ENCODE peak calls at places on chromosome 11, in six cellular contexts. U is uterus; B is breast epithelium; L is Calu3; I is IMR-90; H is CD8-positive, alpha-beta T cell. J is an unnamed sample.

GRCh38 chr11:34342008-34342533 is 15.7 kb downstream of the ABTB2 start:
- DNase-seq in L (no peak), I (peak; percentile 38), U (no peak), B (peak; percentile 26), H (no peak), J (no peak)

GRCh38 chr11:85299247-85299646 is 327.9 kb downstream of the DLG2 start:
- DNase-seq in U (no peak), L (no peak), B (no peak), I (no peak), H (no peak), J (no peak)

GRCh38 chr11:57349491-57350274 is 11.5 kb downstream of the P2RX3 start:
- DNase-seq in B (no peak), U (peak; percentile 59), H (peak; percentile 69), I (peak; percentile 33), L (peak; percentile 71), J (peak; percentile 86)

GRCh38 chr11:91158901-91159537 is 936.2 kb upstream of the CHORDC1 start:
- DNase-seq in U (no peak), H (no peak), B (no peak), L (no peak), I (peak; percentile 25), J (no peak)

GRCh38 chr11:27204527-27204926 is 158.5 kb downstream of the CCDC34 start:
- DNase-seq in B (no peak), L (peak; percentile 51), H (no peak), I (no peak), U (no peak), J (no peak)

GRCh38 chr11:66844496-66845142 is 1.4 kb downstream of the RCE1 start:
- DNase-seq in I (no peak), B (peak; percentile 20), H (no peak), U (no peak), L (no peak), J (no peak)

GRCh38 chr11:111775024-111775710 is 9.0 kb upstream of the PPP2R1B start:
- DNase-seq in H (no peak), B (no peak), L (no peak), I (peak; percentile 50), U (no peak), J (no peak)

GRCh38 chr11:109668973-109669634 is 247.1 kb downstream of the C11orf87 start:
- DNase-seq in B (no peak), I (peak; percentile 1), L (no peak), H (no peak), U (no peak), J (no peak)

GRCh38 chr11:120125005-120125404 is 12.9 kb downstream of the TRIM29 start:
- DNase-seq in L (no peak), U (no peak), H (no peak), B (peak; percentile 69), I (peak; percentile 25), J (no peak)

GRCh38 chr11:91823252-91823830 is 401.3 kb upstream of the FAT3 start:
- DNase-seq in I (no peak), L (no peak), U (no peak), H (no peak), B (no peak), J (no peak)

GRCh38 chr11:30710216-30710615 is 124.1 kb upstream of the MPPED2 start:
- DNase-seq in H (no peak), I (no peak), L (no peak), B (no peak), U (no peak), J (no peak)

GRCh38 chr11:117037279-117037951 is 60.8 kb downstream of the SIK3 start:
- DNase-seq in L (no peak), H (no peak), B (no peak), I (no peak), U (no peak), J (no peak)

GRCh38 chr11:103624708-103625623 is 411.5 kb upstream of the DDI1 start:
- DNase-seq in U (no peak), I (peak; percentile 98), L (no peak), B (no peak), H (no peak), J (no peak)

GRCh38 chr11:71406681-71407080 is 41.5 kb downstream of the DHCR7 start:
- DNase-seq in U (no peak), L (no peak), B (no peak), I (no peak), H (no peak), J (no peak)

GRCh38 chr11:131025020-131025419 is 108.7 kb upstream of the SNX19 start:
- DNase-seq in I (peak; percentile 72), B (no peak), U (no peak), H (no peak), L (no peak), J (no peak)

GRCh38 chr11:19890308-19890707 is 177.7 kb downstream of the NAV2 start:
- DNase-seq in I (peak; percentile 88), L (no peak), H (no peak), U (no peak), B (no peak), J (no peak)

GRCh38 chr11:14583252-14584105 is 60.1 kb upstream of the PDE3B start:
- DNase-seq in H (no peak), B (no peak), U (no peak), L (peak; percentile 10), I (no peak), J (no peak)

GRCh38 chr11:9982796-9983579 is 311.0 kb downstream of the SBF2 start:
- DNase-seq in U (no peak), I (peak; percentile 40), H (no peak), L (peak; percentile 39), B (no peak), J (no peak)

GRCh38 chr11:58711832-58712231 is 19.9 kb downstream of the GLYAT start:
- DNase-seq in H (no peak), L (no peak), I (no peak), U (no peak), B (no peak), J (no peak)

DNA sequence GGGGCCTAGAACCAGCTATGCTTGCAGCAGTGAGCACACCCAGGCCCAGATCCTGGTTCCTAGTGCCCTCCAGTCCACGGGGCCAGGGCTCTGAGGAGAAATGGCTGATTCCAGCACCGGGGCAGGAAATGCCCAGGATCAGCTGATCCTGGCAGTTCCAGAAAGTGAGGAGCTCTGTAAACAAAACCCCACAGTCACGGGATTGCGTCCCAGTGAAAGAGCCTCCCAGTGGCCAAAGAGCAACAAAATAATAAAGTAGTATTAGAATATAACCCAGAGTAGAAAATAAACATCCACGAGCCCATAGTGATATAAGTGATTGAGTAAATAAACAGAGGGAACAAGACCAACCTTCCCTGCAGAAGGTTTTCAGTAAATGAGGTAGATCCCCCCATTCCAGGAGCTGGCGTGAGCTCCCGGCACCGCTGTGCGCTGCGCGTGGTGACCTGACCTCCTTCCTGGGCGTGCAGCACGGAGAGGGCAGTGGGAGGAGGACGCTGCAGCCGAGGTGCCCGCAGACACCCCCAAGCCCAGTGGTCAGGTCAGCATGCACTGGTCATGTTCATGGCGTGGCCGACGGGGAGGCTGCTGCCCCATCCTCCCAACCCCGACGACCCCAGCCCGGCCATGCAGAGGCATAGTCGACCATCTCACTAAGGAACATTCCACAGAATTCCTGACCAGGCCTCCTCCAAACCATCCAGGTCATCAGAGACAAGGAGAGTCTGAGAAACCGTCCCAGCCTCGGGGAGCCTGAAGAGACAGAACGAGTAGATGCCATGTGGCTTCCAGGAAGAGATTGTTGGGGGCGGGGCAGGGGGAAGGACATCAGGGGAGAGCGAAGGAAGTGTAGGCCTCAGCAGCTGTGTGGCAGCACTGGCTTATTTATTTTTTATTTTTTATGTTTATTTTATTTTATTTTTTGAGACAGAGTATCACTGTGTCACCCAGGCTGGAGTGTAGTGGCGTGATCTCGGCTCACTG is 19.9 kb downstream of the PTDSS2 start:
- DNase-seq in U (peak; percentile 70), L (no peak), B (peak; percentile 48), I (peak; percentile 81), H (no peak), J (no peak)
- TF ChIP-seq CTCF in U (peak; percentile 38), L (no peak), B (no peak), I (peak; percentile 46), H (no peak), J (no peak)

GRCh38 chr11:7538466-7539454 is 25.0 kb downstream of the PPFIBP2 start:
- DNase-seq in L (no peak), H (no peak), I (no peak), B (no peak), U (no peak), J (no peak)

GRCh38 chr11:7537260-7537659 is 23.5 kb downstream of the PPFIBP2 start:
- DNase-seq in I (no peak), H (no peak), U (no peak), L (no peak), B (no peak), J (no peak)

GRCh38 chr11:7534030-7534378 is 20.2 kb downstream of the PPFIBP2 start:
- DNase-seq in I (no peak), U (no peak), B (no peak), H (no peak), L (no peak), J (no peak)

GRCh38 chr11:7538023-7538422 is 24.2 kb downstream of the PPFIBP2 start:
- DNase-seq in U (no peak), H (peak; percentile 21), B (no peak), I (no peak), L (no peak), J (no peak)

DNA sequence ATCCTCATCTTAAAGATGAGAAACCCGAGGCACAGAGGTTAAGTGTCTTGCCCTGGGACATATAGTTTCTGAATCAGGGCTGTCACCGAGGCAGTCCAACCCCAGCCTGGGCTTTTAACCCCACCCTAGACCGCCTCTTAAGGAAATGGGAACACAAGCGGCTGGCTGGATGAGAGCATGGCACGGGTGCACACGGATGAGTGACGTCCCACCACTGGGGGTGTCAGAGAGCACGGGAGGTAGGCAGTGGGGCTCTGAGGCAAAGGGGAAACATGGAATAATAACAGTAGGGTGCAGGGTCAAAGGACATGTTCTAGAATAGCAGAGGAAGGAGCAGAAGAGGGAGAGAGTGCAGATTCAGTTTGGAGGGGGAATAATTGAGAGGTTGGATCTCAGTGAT is 22.3 kb downstream of the PPFIBP2 start:
- DNase-seq in L (peak; percentile 60), U (no peak), I (no peak), H (no peak), B (no peak), J (no peak)
- TF ChIP-seq CTCF in L (no peak), U (no peak), I (no peak), H (peak; percentile 13), B (no peak), J (no peak)

GRCh38 chr11:36041988-36042606 is 98.2 kb downstream of the LDLRAD3 start:
- DNase-seq in B (no peak), H (no peak), I (no peak), U (no peak), L (peak; percentile 6), J (no peak)
- TF ChIP-seq CTCF in B (no peak), H (no peak), I (peak; percentile 62), U (peak; percentile 13), L (peak; percentile 33), J (no peak)

DNA sequence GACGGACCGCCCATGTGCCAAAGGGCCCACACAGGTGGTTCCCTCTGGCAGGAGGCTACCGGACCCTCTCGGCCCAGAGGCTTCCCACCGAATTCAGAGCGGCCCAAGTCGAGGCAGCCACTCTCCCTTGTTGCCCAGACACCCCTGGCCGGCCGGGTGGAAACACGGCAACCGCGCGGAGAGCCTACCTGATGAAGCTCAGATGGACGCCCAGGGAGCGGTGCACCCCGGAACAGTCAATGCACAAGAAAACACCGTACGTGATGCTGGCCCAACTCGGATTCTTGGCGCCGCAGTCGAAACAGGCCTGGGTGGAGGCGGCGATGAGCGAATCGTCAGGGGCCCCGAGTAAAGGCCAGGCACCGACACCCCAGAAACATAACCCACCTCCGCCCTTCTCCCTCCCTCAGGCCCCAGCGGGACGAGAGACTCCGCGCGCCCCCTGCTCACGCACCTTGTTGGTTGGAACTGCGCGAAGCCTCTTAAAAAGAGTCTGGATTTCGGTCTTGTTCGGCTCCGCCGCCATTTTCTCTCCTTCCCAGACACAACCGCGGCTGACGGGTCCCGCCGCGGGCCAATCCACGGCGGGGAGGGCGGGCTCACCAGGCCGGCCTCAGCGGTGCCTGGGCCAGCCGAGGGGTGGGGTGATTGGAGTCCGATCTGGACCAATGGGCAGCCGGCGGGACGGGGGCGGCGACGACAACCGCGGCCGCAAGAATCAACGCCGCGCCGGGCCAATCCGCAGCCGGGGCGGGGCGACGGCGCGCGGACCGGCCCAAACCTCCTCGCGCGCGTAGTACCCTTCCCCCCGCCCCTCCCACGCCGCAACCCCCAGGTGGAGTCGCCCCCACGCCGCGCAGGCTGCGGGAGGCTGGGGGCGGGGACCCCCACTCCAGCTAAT is at the start of gene ARFGAP2:
- DNase-seq in B (peak; percentile 97), L (peak; percentile 99), U (peak; percentile 95), H (peak; percentile 95), I (peak; percentile 94), J (peak; percentile 96)
- TF ChIP-seq CTCF in B (no peak), L (no peak), U (no peak), H (no peak), I (no peak), J (no peak)

J was measured in mesothelial cell of epicardium.